ENCODE peak calls at places on chromosomes 3 and 15, in five cellular contexts. One of them, this sample, is unnamed.

GRCh38 chr3:158659454-158660237 is 12.8 kb downstream of the LXN start:
- DNase-seq in HepG2: peak
- DNase-seq in K562: peak
- DNase-seq in SK-N-SH: peak
- DNase-seq in GM12878: no peak
- DNase-seq in this sample: peak

GRCh38 chr3:156681003-156681402 is 6.6 kb downstream of the TIPARP start:
- DNase-seq in K562: no peak
- DNase-seq in SK-N-SH: peak
- DNase-seq in HepG2: peak
- DNase-seq in GM12878: no peak
- DNase-seq in this sample: no peak

GRCh38 chr3:121942116-121942786 is 48.0 kb downstream of the SLC15A2 start:
- DNase-seq in SK-N-SH: no peak
- DNase-seq in HepG2: no peak
- DNase-seq in GM12878: no peak
- DNase-seq in K562: no peak
- DNase-seq in this sample: no peak

GRCh38 chr3:182172534-182172933 is 460.8 kb downstream of the SOX2 start:
- DNase-seq in SK-N-SH: no peak
- DNase-seq in HepG2: no peak
- DNase-seq in GM12878: no peak
- DNase-seq in K562: no peak
- DNase-seq in this sample: no peak

GRCh38 chr3:16828815-16829214 is 55.9 kb upstream of the PLCL2 start:
- DNase-seq in HepG2: no peak
- DNase-seq in SK-N-SH: no peak
- DNase-seq in K562: peak
- DNase-seq in GM12878: no peak
- DNase-seq in this sample: peak

GRCh38 chr3:57007513-57008415 is 52.7 kb upstream of the SPATA12 start:
- DNase-seq in GM12878: no peak
- DNase-seq in SK-N-SH: no peak
- DNase-seq in HepG2: no peak
- DNase-seq in K562: peak
- DNase-seq in this sample: no peak

GRCh38 chr3:99934984-99935797 is 117.5 kb downstream of the CMSS1 start:
- DNase-seq in GM12878: no peak
- DNase-seq in SK-N-SH: no peak
- DNase-seq in HepG2: peak
- DNase-seq in K562: no peak
- DNase-seq in this sample: no peak

GRCh38 chr3:36907911-36908646 is 36.8 kb downstream of the TRANK1 start:
- DNase-seq in GM12878: peak
- DNase-seq in HepG2: peak
- DNase-seq in K562: peak
- DNase-seq in SK-N-SH: no peak
- DNase-seq in this sample: no peak

GRCh38 chr3:152474585-152474984 is 205.9 kb downstream of the MBNL1 start:
- DNase-seq in K562: no peak
- DNase-seq in SK-N-SH: peak
- DNase-seq in HepG2: peak
- DNase-seq in GM12878: peak
- DNase-seq in this sample: peak

DNA sequence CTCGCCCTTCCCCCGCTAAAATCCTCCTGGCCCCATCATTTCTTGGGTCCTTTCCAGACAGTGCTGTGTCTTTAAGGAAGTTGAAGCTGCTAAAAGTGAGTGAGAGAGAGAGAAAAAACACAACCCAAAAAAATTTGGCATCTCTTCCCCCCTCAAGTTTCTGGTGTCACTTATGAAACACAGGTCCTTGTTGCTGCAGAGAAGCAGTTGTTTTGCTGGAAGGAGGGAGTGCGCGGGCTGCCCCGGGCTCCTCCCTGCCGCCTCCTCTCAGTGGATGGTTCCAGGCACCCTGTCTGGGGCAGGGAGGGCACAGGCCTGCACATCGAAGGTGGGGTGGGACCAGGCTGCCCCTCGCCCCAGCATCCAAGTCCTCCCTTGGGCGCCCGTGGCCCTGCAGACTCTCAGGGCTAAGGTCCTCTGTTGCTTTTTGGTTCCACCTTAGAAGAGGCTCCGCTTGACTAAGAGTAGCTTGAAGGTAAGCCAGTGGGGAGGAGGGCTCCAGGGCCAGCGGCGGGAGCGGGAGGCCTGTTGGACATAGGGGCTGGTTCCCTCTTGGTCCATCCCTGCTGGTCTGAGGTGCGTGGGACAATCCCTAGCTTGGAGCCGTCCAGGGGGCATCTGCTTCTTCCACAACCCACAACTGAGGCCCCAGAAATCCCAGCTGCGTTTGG is at the start of gene ISLR:
- DNase-seq in SK-N-SH: peak
- DNase-seq in K562: no peak
- DNase-seq in HepG2: no peak
- DNase-seq in GM12878: no peak
- DNase-seq in this sample: no peak
- TF ChIP-seq FOXM1 in SK-N-SH: no peak
- TF ChIP-seq FOXM1 in K562: no peak
- TF ChIP-seq FOXM1 in HepG2: no peak
- TF ChIP-seq FOXM1 in GM12878: no peak
- TF ChIP-seq FOXM1 in this sample: no peak

GRCh38 chr3:50606596-50606995 is 5.0 kb downstream of the CISH start:
- DNase-seq in GM12878: no peak
- DNase-seq in HepG2: no peak
- DNase-seq in K562: no peak
- DNase-seq in SK-N-SH: no peak
- DNase-seq in this sample: no peak
- TF ChIP-seq FOXM1 in GM12878: no peak
- TF ChIP-seq FOXM1 in HepG2: no peak
- TF ChIP-seq FOXM1 in K562: no peak
- TF ChIP-seq FOXM1 in SK-N-SH: no peak
- TF ChIP-seq FOXM1 in this sample: no peak

DNA sequence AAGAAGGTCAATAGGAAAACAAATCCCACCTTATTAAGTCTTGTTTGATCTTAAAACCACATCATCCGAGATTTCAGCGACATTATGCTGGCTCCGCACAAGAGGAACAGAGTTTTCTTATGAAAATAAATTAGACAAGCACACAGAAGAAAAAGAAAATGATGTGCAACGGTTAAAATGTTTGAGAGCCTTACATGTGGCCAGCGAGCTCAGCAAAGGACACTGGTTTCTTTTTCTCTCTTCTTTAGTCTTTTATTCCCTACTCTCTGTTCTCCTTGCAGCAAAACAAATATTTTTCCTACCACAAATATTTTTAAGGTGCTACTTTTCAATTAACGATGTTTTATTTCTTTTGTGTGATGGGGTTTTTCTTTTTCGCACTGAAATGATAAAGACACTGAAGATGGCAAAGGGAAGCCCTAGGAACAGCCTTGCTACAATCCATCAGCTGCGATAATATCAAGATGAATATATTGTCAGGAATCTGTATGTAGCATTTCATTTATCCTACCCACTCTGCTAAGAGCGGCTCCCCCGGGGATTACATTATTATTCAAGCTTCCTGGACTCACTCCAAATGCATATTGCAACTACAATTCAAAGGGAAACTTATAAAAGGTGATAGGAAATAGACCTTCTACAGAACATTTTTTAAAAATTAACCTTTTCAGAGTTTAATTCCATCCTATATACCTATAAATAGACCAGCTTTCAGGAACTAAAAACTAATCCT is 72.9 kb downstream of the ANXA2 start:
- DNase-seq in HepG2: no peak
- DNase-seq in K562: no peak
- DNase-seq in GM12878: no peak
- DNase-seq in SK-N-SH: no peak
- DNase-seq in this sample: no peak
- TF ChIP-seq FOXM1 in HepG2: no peak
- TF ChIP-seq FOXM1 in K562: no peak
- TF ChIP-seq FOXM1 in GM12878: no peak
- TF ChIP-seq FOXM1 in SK-N-SH: no peak
- TF ChIP-seq FOXM1 in this sample: no peak

GRCh38 chr15:51969728-51970127 is 1.9 kb downstream of the LEO1 start:
- DNase-seq in SK-N-SH: no peak
- DNase-seq in K562: no peak
- DNase-seq in HepG2: no peak
- DNase-seq in GM12878: no peak
- DNase-seq in this sample: no peak
- TF ChIP-seq FOXM1 in SK-N-SH: no peak
- TF ChIP-seq FOXM1 in K562: no peak
- TF ChIP-seq FOXM1 in HepG2: no peak
- TF ChIP-seq FOXM1 in GM12878: no peak
- TF ChIP-seq FOXM1 in this sample: no peak

DNA sequence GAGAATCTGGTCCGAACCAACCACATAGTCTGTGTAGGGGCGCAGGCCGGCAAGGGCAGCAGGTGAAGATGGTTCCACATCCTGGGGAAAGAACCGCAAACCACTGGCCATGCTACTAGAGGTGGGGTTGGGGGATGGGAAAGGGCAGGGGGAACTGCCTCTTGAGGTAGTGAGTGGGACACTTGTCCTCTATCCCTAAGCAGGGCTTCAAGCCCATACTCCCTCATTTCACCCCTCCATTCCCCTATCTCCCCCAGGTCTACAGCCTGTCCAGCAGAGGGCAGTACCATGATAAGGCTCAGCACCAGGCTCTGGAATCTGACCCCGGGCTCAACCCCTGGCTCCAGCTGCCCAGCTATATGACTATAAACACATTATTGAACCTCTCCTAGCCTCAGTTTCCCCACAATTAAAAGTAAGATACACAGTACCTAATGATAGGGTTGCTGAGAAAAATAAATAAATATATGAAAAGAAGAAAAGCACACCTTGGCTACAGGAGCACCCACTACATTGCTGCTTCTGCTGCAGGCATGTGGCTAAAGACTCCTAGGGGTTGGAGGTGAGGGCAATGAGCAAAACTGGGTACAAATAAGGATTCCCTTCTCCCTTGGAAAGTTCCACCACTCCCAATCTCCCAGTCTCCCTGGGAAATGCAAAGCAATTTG is 6.3 kb downstream of the GORASP1 start:
- DNase-seq in SK-N-SH: peak
- DNase-seq in HepG2: peak
- DNase-seq in K562: peak
- DNase-seq in GM12878: no peak
- DNase-seq in this sample: peak
- TF ChIP-seq FOXM1 in SK-N-SH: no peak
- TF ChIP-seq FOXM1 in HepG2: no peak
- TF ChIP-seq FOXM1 in K562: no peak
- TF ChIP-seq FOXM1 in GM12878: no peak
- TF ChIP-seq FOXM1 in this sample: no peak

GRCh38 chr15:100111103-100112060 is 230.4 kb downstream of the ADAMTS17 start:
- DNase-seq in HepG2: peak
- DNase-seq in K562: no peak
- DNase-seq in GM12878: no peak
- DNase-seq in SK-N-SH: no peak
- DNase-seq in this sample: no peak

GRCh38 chr15:100107606-100108225 is 234.1 kb downstream of the ADAMTS17 start:
- DNase-seq in K562: no peak
- DNase-seq in SK-N-SH: no peak
- DNase-seq in GM12878: no peak
- DNase-seq in HepG2: no peak
- DNase-seq in this sample: no peak

GRCh38 chr15:100108346-100108745 is 233.4 kb downstream of the ADAMTS17 start:
- DNase-seq in SK-N-SH: no peak
- DNase-seq in GM12878: no peak
- DNase-seq in HepG2: no peak
- DNase-seq in K562: no peak
- DNase-seq in this sample: no peak

GRCh38 chr15:100108846-100109245 is 232.9 kb downstream of the ADAMTS17 start:
- DNase-seq in GM12878: no peak
- DNase-seq in K562: no peak
- DNase-seq in SK-N-SH: no peak
- DNase-seq in HepG2: no peak
- DNase-seq in this sample: no peak

DNA sequence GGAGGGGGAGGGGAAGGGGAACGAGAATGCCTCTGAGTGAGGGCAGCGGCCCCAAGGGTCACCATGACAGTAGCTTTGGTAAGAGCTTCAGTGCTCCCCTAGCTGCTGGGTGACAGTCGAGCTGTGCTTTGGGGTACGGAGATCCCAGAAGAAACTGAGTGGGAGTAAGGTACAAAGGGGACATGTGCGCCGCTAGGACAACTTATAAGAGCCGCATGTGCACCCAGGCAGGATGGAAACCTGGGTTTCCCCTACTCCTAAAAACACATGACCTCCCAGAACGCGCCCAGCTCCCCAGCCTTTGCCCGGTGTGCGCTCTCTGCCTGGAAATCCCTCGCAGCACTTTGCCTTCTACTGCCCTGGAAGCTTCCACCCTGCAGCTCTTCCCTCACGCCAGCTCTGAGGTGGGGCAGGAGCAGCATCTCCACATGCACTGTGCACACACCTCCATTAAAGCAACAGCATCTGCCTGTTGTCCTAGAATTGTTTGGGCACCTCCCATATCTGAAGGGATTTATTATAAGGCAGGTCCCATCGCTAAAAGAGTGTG is 232.2 kb downstream of the ADAMTS17 start:
- DNase-seq in GM12878: no peak
- DNase-seq in HepG2: no peak
- DNase-seq in K562: no peak
- DNase-seq in SK-N-SH: no peak
- DNase-seq in this sample: no peak
- TF ChIP-seq FOXM1 in GM12878: no peak
- TF ChIP-seq FOXM1 in HepG2: no peak
- TF ChIP-seq FOXM1 in K562: no peak
- TF ChIP-seq FOXM1 in SK-N-SH: no peak
- TF ChIP-seq FOXM1 in this sample: no peak

DNA sequence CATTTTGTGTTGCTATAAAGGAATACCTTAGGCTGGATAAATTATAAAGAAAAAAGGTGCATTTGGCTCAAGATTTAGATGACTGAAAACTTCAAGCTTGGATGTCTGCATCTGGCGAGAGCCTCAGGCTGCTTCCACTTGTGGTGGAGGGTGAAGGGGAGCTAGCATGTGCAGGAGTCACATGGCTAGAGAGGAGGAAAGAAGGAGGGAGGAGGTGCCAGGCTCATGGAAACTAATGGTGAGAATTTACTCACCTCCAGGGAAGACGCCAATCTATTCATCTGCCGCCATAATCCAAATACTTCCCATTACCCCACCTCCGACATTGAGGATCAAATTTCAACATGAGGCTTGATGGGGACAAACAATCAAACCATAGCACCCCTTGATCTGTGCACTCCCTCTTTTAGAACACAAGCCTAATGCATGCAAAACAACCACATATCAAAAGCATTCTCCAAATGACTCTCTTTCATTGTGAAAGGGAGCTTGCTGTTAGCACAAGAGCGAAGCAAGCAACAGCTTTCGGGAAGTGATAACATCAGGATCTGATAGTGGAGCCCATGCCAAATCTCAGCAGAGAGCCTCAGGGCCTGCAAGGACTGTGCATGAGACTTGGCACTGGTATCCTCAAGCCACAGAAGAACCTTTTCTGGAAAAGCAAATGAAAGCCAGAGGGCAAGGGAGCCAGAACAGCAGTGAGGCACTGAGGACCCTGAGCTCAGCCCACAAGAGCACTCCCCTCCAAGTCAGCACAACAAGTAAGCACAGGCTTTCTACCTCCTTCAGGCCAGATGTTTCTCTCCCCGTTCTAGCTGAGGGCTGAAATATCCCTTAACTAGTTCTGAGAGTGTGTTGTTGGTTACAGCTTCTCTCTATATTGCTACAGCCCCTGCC is 50.2 kb upstream of the THBS1 start:
- DNase-seq in K562: no peak
- DNase-seq in SK-N-SH: peak
- DNase-seq in GM12878: no peak
- DNase-seq in HepG2: no peak
- DNase-seq in this sample: no peak
- TF ChIP-seq FOXM1 in K562: no peak
- TF ChIP-seq FOXM1 in SK-N-SH: no peak
- TF ChIP-seq FOXM1 in GM12878: no peak
- TF ChIP-seq FOXM1 in HepG2: no peak
- TF ChIP-seq FOXM1 in this sample: no peak

This sample was measured in HEK293T.